ENCODE peak calls at places on chromosomes 1 and 21, in four cellular contexts. Y, X, Z and D are unnamed samples.

GRCh38 chr1:228483789-228484188 is 3.4 kb upstream of the RNF187 start:
- DNase-seq in Y (no peak), Z (no peak), X (no peak), D (no peak)

GRCh38 chr1:204073837-204074273 is 940 bp downstream of the SOX13 start:
- DNase-seq in Z (no peak), X (no peak), Y (no peak), D (no peak)

GRCh38 chr1:203359010-203359571 is 8.2 kb upstream of the FMOD start:
- DNase-seq in X (no peak), Y (no peak), Z (no peak), D (no peak)

GRCh38 chr1:188615321-188615720 is 1786.6 kb downstream of the PLA2G4A start:
- DNase-seq in X (no peak), Z (no peak), Y (no peak), D (no peak)

GRCh38 chr1:22616571-22616970 is 19.9 kb upstream of the C1QA start:
- DNase-seq in X (no peak), Y (no peak), Z (no peak), D (no peak)

GRCh38 chr1:13702425-13703127 is 2.6 kb downstream of the PRDM2 start:
- DNase-seq in X (no peak), Y (no peak), Z (no peak), D (no peak)

GRCh38 chr1:60936943-60937342 is 145.4 kb upstream of the NFIA start:
- DNase-seq in Y (no peak), Z (no peak), X (no peak), D (no peak)

GRCh38 chr1:41349361-41350054 is 11.7 kb upstream of the FOXO6 start:
- DNase-seq in Z (no peak), X (no peak), Y (no peak), D (no peak)

GRCh38 chr1:4132525-4133308 is 232.6 kb upstream of the C1orf174 start:
- DNase-seq in Y (no peak), X (no peak), Z (no peak), D (no peak)

GRCh38 chr1:23018661-23019093 is 591 bp upstream of the KDM1A start:
- DNase-seq in Y (peak; percentile 15), Z (peak; percentile 10), X (no peak), D (peak; percentile 14)

GRCh38 chr1:152801333-152801732 is 4.8 kb downstream of the LCE1D start:
- DNase-seq in X (no peak), Y (no peak), Z (no peak), D (no peak)

GRCh38 chr1:108584320-108584968 is 24.5 kb downstream of the EEIG2 start:
- DNase-seq in Z (no peak), Y (peak; percentile 31), X (no peak), D (no peak)

GRCh38 chr1:230550428-230550827 is 91.9 kb upstream of the COG2 start:
- DNase-seq in X (no peak), Z (no peak), Y (no peak), D (no peak)

GRCh38 chr1:206445116-206445515 is 25.2 kb upstream of the IKBKE start:
- DNase-seq in X (no peak), Z (no peak), Y (no peak), D (no peak)

GRCh38 chr1:207698822-207699483 is 52.9 kb upstream of the CD46 start:
- DNase-seq in Y (peak; percentile 44), Z (peak; percentile 46), X (peak; percentile 58), D (no peak)

GRCh38 chr21:34882719-34883131 is 166.4 kb downstream of the RUNX1 start:
- DNase-seq in X (no peak), Z (no peak), Y (no peak), D (no peak)

GRCh38 chr1:30778156-30778978 is 20.8 kb upstream of the LAPTM5 start:
- DNase-seq in Z (no peak), Y (no peak), X (no peak), D (no peak)

GRCh38 chr1:217493290-217493689 is 137.6 kb downstream of the GPATCH2 start:
- DNase-seq in Z (no peak), Y (no peak), X (no peak), D (no peak)

GRCh38 chr1:108880850-108881249 is 4.1 kb downstream of the GPSM2 start:
- DNase-seq in X (no peak), Y (no peak), Z (no peak), D (no peak)

GRCh38 chr1:116066868-116067563 is 44.2 kb upstream of the MAB21L3 start:
- DNase-seq in X (no peak), Y (no peak), Z (no peak), D (no peak)

GRCh38 chr1:236800002-236800620 is 5.0 kb downstream of the MTR start:
- DNase-seq in Y (no peak), X (no peak), Z (no peak), D (no peak)

GRCh38 chr21:42654179-42654912 is 925 bp downstream of the PDE9A start:
- DNase-seq in Z (no peak), Y (peak; percentile 30), X (peak; percentile 55), D (no peak)

DNA sequence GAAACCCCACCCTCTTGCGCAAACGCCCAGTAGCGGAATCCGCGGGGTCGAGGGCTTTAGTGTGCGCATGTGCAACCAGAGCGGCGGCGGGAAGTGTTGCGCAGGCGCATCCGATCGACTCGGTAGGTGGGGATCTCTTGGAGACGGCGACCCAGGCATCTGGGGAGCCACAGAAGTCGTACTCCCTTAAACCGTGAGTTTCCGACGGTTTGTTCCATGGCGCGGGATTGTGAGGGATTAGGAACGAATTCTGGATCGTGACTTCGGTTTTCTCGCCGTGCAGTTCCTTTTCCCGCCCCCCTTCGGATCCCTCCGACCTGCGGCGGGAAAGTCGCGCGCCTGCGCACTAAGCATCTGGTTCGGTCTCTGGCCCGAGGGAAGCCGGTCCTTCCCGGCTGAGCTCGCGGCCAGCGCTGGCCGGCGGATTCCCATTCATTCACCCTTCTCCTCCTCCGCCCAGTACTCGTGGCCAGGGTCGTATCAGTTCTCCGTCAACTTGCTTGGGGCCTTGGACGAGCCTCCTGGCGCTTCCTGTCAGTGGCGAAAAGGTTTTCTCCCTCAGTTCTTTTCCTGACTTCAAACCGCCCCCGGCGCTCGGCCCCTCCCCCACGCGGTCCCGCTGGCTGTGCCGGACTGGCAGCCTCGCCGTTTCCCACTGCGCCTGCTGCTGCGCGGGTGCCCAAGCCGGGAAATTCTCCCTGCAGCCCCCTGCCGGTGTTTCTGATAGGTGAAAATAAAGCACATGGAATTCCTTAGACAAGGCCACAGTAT is at the start of gene CDC7:
- DNase-seq in Z (peak; percentile 87), X (peak; percentile 91), Y (peak; percentile 86), D (peak; percentile 65)
- TF ChIP-seq POLR2AphosphoS5 in Z (peak; percentile 76), X (peak; percentile 81), Y (peak; percentile 26), D (peak; percentile 68)

GRCh38 chr1:26284597-26285351 is 4.9 kb downstream of the SH3BGRL3 start:
- DNase-seq in Z (peak; percentile 27), Y (peak; percentile 44), X (peak; percentile 87), D (peak; percentile 66)

GRCh38 chr1:26283871-26284596 is 4.1 kb downstream of the SH3BGRL3 start:
- DNase-seq in Z (no peak), X (no peak), Y (no peak), D (no peak)

GRCh38 chr1:26286064-26286416 is 6.2 kb downstream of the SH3BGRL3 start:
- DNase-seq in Z (no peak), Y (no peak), X (no peak), D (no peak)

GRCh38 chr1:26287033-26287711 is 7.3 kb downstream of the SH3BGRL3 start:
- DNase-seq in Z (no peak), X (peak; percentile 46), Y (no peak), D (peak; percentile 55)

DNA sequence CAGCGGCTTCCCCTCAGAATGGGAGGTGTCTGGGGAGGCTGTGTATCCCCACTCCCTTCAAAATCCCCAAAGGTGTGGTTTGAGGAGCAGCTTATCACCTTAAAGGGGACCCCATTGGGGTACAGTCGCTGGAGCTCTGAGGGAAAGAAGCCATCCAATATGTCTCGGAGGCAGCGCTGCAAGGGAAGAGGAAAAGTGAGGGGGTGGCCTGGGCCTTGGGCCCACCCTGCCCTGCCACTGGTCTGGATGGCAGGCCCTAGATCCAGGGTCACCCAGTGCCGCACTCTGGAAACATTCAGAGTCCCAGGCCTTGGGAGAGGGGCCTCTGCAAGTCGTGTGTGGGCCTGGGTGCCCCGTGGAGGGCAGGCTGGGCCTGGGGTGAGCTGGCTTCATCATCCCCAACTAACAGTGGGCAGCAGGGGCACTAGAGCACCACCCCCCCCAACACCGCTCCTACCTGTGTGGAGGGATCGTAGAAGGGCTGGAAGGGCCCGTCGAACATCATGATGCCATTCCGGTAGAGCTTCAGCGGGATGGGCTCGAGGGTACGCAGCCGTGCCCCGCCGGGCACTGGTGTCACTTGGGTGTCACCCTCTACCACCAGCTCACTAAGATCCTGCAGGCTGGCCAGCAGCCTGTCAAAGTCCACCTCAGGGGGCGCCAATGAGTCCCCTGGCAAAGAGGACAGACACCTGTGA is 5.6 kb downstream of the SH3BGRL3 start:
- DNase-seq in X (no peak), Z (no peak), Y (peak; percentile 73), D (no peak)
- TF ChIP-seq POLR2AphosphoS5 in X (no peak), Z (no peak), Y (no peak), D (no peak)

DNA sequence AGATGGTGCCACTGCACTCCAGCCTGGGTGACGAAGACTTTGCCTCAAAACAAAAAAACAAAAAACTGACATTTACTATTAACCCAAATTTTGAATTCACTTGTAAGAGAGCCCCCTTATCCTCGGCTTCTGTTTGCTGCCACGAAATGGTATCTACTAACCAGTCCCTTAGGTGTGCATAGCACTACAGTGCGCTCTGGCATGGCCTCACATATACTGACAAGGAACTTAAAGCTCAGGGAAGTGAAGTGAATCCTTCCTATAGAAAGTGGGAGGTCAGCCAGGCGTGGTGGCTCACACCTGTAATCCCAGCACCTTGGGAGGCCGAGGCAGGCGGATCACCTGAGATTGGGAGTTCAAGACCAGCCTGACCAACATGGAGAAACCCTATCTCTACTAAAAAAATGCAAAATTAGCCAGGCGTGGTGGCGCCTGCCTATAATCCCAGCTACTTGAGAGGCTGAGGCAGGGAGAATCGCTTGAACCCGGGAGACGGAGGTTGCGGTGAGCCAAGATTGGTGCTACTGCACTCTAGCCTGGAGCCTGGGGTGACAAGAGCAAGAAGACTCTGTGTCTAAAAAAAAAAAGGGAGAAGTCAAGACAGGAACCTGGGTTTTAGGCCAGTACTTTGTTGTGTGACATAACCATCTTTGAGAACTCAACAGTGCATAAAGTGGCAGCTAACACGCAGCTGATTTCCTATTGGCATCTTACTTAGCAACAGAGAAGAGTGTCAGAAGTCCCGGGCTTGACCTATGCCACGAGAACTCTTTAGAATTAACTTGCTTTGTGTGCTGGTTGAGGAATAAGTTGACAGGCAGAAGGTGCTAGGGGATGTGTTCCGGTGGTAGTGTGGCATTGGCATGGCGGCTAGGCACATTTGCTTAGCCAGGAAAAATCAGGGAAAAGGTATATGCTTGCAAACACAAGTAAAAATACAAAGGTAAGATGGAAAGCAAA is 16.8 kb downstream of the ERRFI1 start:
- DNase-seq in Y (no peak), Z (no peak), X (no peak), D (no peak)
- TF ChIP-seq POLR2AphosphoS5 in Y (peak; percentile 50), Z (no peak), X (no peak), D (no peak)

DNA sequence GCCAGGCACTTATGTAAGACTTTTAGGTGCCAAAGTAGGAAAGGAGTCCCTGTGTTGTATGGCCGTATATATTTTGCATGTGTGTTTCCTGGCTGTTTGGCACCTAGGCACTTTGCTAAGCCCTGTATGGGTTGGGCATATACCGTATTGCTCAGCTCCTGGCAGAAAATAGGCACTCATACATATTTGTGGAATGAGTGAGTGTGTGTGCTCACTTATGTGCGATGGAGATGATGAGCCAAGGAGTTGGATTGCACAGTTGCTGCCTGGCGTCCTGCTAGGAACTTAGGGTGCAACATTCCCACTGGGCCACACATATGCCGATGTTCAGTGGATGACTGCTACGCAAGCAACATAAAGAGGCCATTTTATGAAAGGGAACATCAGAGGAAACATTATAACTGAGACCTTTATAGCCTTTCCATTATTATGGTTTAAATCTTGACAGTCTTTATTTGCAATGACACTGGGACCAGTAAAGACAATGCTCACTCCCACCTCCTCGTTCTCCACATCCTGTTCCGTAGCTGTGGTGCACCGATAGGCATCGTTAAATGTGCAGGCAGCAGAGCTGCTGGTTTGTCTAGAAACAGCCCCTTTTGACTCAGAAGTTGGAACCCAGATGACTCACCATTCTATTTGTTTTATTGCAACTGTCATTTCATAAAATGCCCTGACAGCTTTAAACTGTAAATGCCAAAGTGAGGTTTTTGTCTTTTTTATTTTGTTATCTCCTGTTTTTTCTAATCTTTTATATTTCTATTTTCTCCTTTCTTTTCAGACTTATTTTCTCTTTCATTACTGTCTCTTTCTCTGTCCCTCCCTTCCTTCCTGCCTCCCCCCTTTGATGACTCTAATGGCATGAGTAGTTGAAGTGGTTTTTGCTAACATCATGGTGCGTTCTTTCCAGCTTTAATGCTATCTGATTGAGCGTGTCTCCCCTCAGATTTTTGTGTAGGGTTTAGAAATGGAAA is 36.1 kb downstream of the PEX14 start:
- DNase-seq in X (peak; percentile 53), Y (no peak), Z (no peak), D (peak; percentile 64)
- TF ChIP-seq POLR2AphosphoS5 in X (no peak), Y (no peak), Z (peak; percentile 9), D (no peak)